ENCODE peak calls at places on chromosomes 6 and 20, in nine cellular contexts. M, U, N, A, C, L, E, X and Y are unnamed samples.

GRCh38 chr6:169271158-169271936 is 17.7 kb upstream of the THBS2 start:
- DNase-seq in M (no peak), X (no peak), E (peak), A (no peak), U (peak), N (no peak), L (no peak), C (no peak), Y (no peak)

GRCh38 chr20:58048096-58048702 is 180.3 kb downstream of the ANKRD60 start:
- DNase-seq in C (no peak), U (peak), N (peak), L (no peak), M (no peak), A (peak), X (no peak), E (peak), Y (peak)

GRCh38 chr6:1574083-1574761 is 35.5 kb upstream of the FOXC1 start:
- DNase-seq in A (no peak), M (no peak), X (no peak), E (peak), C (no peak), U (no peak), N (no peak), L (no peak), Y (no peak)

GRCh38 chr6:7726416-7727149 is 684 bp downstream of the BMP6 start:
- DNase-seq in X (no peak), A (peak), N (no peak), C (no peak), L (no peak), E (peak), M (no peak), U (peak), Y (no peak)

GRCh38 chr6:148509152-148509571 is 166.5 kb downstream of the SASH1 start:
- DNase-seq in X (no peak), A (no peak), N (peak), M (no peak), C (no peak), L (no peak), U (no peak), E (no peak), Y (no peak)

GRCh38 chr6:30311101-30311500 is 15.6 kb upstream of the TRIM39 start:
- DNase-seq in L (no peak), C (no peak), E (peak), A (no peak), M (no peak), N (no peak), U (peak), X (no peak), Y (no peak)

GRCh38 chr20:44959082-44959895 is 908 bp downstream of the TOMM34 start:
- DNase-seq in E (peak), X (peak), N (peak), M (peak), L (peak), C (no peak), A (no peak), U (peak), Y (peak)

GRCh38 chr6:32192608-32193039 is at the start of gene GPSM3:
- DNase-seq in N (peak), M (peak), C (peak), U (peak), E (peak), X (peak), A (no peak), L (peak), Y (no peak)

GRCh38 chr20:7171911-7172310 is 404.4 kb downstream of the BMP2 start:
- DNase-seq in A (no peak), X (no peak), L (no peak), N (no peak), C (no peak), M (no peak), E (peak), U (peak), Y (no peak)

GRCh38 chr6:149234051-149234962 is 83.2 kb upstream of the TAB2 start:
- DNase-seq in C (no peak), X (no peak), L (no peak), N (peak), U (no peak), E (peak), A (no peak), M (no peak), Y (no peak)

GRCh38 chr20:1648101-1648500 is 9.5 kb downstream of the SIRPG start:
- DNase-seq in L (no peak), E (no peak), M (no peak), C (no peak), A (no peak), U (no peak), X (no peak), N (no peak), Y (no peak)

GRCh38 chr6:17768388-17768787 is 61.7 kb upstream of the NUP153 start:
- DNase-seq in E (peak), N (no peak), M (no peak), L (no peak), X (no peak), C (no peak), U (peak), A (no peak), Y (no peak)